ENCODE peak calls at places on chromosomes 16 and 17, in six cellular contexts. M is AG04450; K is breast epithelium; P is endodermal cell; G is effector memory CD4-positive, alpha-beta T cell; N is CD4-positive, CD25-positive, alpha-beta regulatory T cell. A is an unnamed sample. For H3K9me3, the result is how much of the 10 kb centered on the place peaks cover.

GRCh38 chr17:57879437-57880085 is 29.7 kb upstream of the MRPS23 start:
- DNase-seq in M (no peak), K (no peak), P (peak), G (no peak), N (no peak), A (no peak)

GRCh38 chr17:42895185-42895555 is 5.4 kb upstream of the G6PC1 start:
- DNase-seq in M (peak), K (no peak), P (no peak), G (no peak), N (no peak), A (no peak)

GRCh38 chr17:29293890-29294579 is at the start of gene NUFIP2:
- DNase-seq in M (peak), K (peak), P (peak), G (peak), N (peak), A (peak)

GRCh38 chr16:54525104-54525503 is 238.5 kb upstream of the IRX3 start:
- DNase-seq in M (no peak), K (no peak), P (no peak), G (no peak), N (no peak), A (no peak)

GRCh38 chr17:7014261-7014994 is 2.0 kb downstream of the RNASEK start:
- DNase-seq in M (peak), K (peak), P (peak), G (peak), N (peak), A (peak)

GRCh38 chr16:60013076-60013475 is 1279.0 kb upstream of the GOT2 start:
- DNase-seq in M (no peak), K (no peak), P (no peak), G (no peak), N (no peak), A (no peak)

GRCh38 chr17:56009795-56010715 is 143.2 kb upstream of the ANKFN1 start:
- DNase-seq in M (no peak), K (no peak), P (peak), G (no peak), N (no peak), A (no peak)

GRCh38 chr17:69344939-69345338 is 18.0 kb upstream of the ABCA5 start:
- DNase-seq in M (no peak), K (no peak), P (no peak), G (no peak), N (no peak), A (no peak)

GRCh38 chr16:57185446-57185944 is 344 bp downstream of the PSME3IP1 start:
- DNase-seq in M (no peak), K (peak), P (no peak), G (peak), N (no peak), A (peak)

GRCh38 chr17:60508384-60508980 is 17.6 kb downstream of the APPBP2 start:
- DNase-seq in M (no peak), K (no peak), P (no peak), G (no peak), N (no peak), A (no peak)

GRCh38 chr17:58202859-58203258 is 10.3 kb downstream of the EPX start:
- DNase-seq in M (no peak), K (no peak), P (no peak), G (no peak), N (no peak), A (no peak)

GRCh38 chr16:67563708-67564468 is 1.6 kb downstream of the CTCF start:
- DNase-seq in M (peak), K (no peak), P (no peak), G (no peak), N (no peak), A (no peak)

GRCh38 chr17:50046667-50047066 is 9.2 kb upstream of the ITGA3 start:
- DNase-seq in M (no peak), K (no peak), P (peak), G (no peak), N (no peak), A (no peak)

GRCh38 chr16:70684146-70685060 is 1.4 kb downstream of the MTSS2 start:
- DNase-seq in M (no peak), K (no peak), P (no peak), G (no peak), N (no peak), A (no peak)

GRCh38 chr17:41178341-41178740 is 320 bp upstream of the KRTAP4-2 start:
- DNase-seq in M (no peak), K (no peak), P (no peak), G (no peak), N (no peak), A (no peak)

GRCh38 chr17:67157732-67158639 is 87.0 kb downstream of the HELZ start:
- DNase-seq in M (no peak), K (no peak), P (no peak), G (no peak), N (no peak), A (no peak)

GRCh38 chr17:42405076-42405475 is 16.8 kb upstream of the STAT3 start:
- DNase-seq in M (no peak), K (no peak), P (peak), G (no peak), N (no peak), A (no peak)

GRCh38 chr16:797120-797420 is 3.5 kb downstream of the GNG13 start:
- DNase-seq in M (no peak), K (no peak), P (peak), G (no peak), N (no peak), A (no peak)

GRCh38 chr17:72952220-72952619 is 140.3 kb downstream of the SLC39A11 start:
- DNase-seq in M (no peak), K (no peak), P (peak), G (no peak), N (no peak), A (no peak)

GRCh38 chr17:79400989-79401703 is 209.7 kb downstream of the RBFOX3 start:
- DNase-seq in M (peak), K (peak), P (peak), G (peak), N (peak), A (peak)

GRCh38 chr16:88430524-88431446 is 22.3 kb upstream of the ZFPM1 start:
- DNase-seq in M (no peak), K (no peak), P (peak), G (no peak), N (no peak), A (peak)

GRCh38 chr16:13414154-13414553 is 505.8 kb upstream of the ERCC4 start:
- DNase-seq in M (no peak), K (no peak), P (no peak), G (no peak), N (no peak), A (no peak)

GRCh38 chr17:63993368-63993990 is 4.7 kb upstream of the PRR29 start:
- DNase-seq in M (no peak), K (peak), P (peak), G (peak), N (no peak), A (peak)

GRCh38 chr16:17853958-17854357 is 383.2 kb upstream of the XYLT1 start:
- DNase-seq in M (no peak), K (no peak), P (no peak), G (no peak), N (no peak), A (no peak)

GRCh38 chr16:54957403-54957802 is 26.7 kb downstream of the IRX5 start:
- DNase-seq in M (no peak), K (no peak), P (peak), G (no peak), N (no peak), A (no peak)

GRCh38 chr17:75126954-75127353 is 4.6 kb downstream of the NT5C start:
- DNase-seq in M (no peak), K (no peak), P (no peak), G (no peak), N (no peak), A (no peak)

GRCh38 chr17:688100-688989 is 26.3 kb downstream of the VPS53 start:
- DNase-seq in M (no peak), K (no peak), P (peak), G (no peak), N (no peak), A (peak)

GRCh38 chr17:44952946-44953475 is 5.4 kb upstream of the KIF18B start:
- DNase-seq in M (no peak), K (peak), P (peak), G (no peak), N (no peak), A (no peak)

GRCh38 chr16:17471745-17472075 is 950 bp upstream of the XYLT1 start:
- DNase-seq in M (no peak), K (no peak), P (no peak), G (no peak), N (no peak), A (no peak)

GRCh38 chr16:2486645-2487516 is 12.0 kb downstream of the TBC1D24 start:
- DNase-seq in M (no peak), K (peak), P (no peak), G (peak), N (peak), A (peak)

GRCh38 chr16:86240716-86241363 is 269.5 kb upstream of the FOXF1 start:
- DNase-seq in M (no peak), K (no peak), P (no peak), G (no peak), N (no peak), A (no peak)
- H3K4me3 ChIP-seq in M (no peak), K (no peak), P (no peak), G (no peak), N (no peak), A (no peak)

GRCh38 chr16:53056528-53056881 is 1.7 kb downstream of the CHD9 start:
- DNase-seq in M (no peak), K (no peak), P (no peak), G (no peak), N (no peak), A (no peak)
- H3K27ac ChIP-seq in M (no peak), K (peak), P (no peak), G (no peak), N (no peak), A (no peak)

DNA sequence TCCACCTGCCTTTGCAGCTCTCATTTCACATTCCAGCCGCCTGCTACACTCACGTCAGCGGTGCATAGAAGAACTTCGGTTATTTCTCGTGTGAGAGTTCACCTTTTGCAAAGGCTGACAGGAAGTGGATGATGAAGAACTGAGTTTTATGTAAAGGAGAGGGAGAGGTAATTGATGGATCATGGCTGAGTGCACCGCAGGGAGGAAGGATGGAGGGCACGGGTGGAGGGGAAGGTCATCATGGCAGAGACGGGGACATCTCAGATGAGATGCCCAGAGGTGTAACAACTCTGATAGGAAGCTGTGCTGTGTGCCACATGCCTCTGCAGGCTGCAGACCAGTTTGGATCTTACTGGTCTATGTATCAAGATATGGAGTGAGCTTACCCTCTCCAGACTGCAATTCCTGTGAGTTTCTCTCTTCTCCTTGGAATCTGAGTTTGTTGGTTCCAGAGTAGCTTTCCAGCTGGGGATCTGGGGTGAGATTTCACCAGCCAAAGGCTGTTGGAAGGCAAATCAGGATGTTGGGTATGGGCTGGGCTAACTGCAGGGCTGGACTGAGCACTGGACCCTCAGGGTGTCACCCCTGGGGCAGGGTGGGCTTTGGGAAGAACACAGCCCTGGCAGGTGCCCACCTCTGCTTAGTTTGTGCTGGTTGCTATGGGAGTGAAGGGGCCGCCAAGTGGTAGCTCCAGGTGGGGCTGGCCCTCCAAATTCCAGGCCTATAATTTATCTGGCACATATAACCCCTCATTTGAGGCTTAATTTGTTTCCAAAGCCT is 777.0 kb downstream of the KCNJ18 start:
- DNase-seq in M (no peak), K (no peak), P (no peak), G (no peak), N (no peak), A (no peak)
- H3K9me3 ChIP-seq in M (under half), K (under half), P (half or more), G (under half), N (under half), A (under half)

DNA sequence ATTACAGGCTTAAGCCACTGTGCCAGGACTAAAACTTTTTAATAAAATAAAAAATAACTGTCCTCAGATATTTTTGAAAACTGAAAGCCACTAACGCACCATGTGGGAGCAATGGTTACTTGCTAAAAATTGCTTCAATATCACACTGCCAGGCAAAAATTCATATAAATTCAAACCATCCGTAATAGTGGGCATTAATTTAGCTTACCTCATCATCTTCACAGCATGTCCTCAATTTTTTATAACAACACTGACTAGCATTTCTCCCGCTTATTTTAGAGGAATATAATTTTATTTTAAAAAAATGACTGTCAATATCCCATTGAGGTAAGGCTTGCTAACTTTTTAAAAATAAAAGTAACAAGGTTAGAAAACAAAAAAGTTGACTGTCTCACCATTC is 25.5 kb downstream of the GSPT1 start:
- DNase-seq in M (no peak), K (no peak), P (no peak), G (no peak), N (no peak), A (no peak)
- H3K4me3 ChIP-seq in M (no peak), K (no peak), P (no peak), G (no peak), N (no peak), A (no peak)

DNA sequence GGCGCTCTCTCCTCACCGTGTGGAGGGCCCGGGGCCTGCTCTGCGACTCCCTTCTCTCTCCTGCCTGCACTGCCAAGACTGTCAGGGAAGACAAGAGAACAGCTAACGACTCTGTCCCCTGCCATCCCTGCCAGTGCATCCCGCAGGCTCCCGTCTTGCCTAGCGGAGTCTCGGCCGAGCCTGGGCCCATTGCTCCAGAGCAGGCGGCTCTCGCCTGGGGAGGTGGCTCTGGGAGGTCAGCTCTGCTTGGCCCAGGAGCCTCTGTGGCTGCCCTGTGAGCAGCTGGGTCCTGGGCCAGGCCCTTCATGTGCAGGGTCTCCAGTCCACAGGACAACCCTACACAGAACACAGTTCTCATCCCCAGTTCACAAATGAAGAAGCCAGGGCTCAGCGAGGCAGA is 53.0 kb downstream of the WNT3 start:
- DNase-seq in M (no peak), K (no peak), P (peak), G (no peak), N (no peak), A (no peak)
- H3K27ac ChIP-seq in M (peak), K (peak), P (no peak), G (no peak), N (no peak), A (no peak)

GRCh38 chr16:10412935-10413601 is 27.2 kb downstream of the ATF7IP2 start:
- DNase-seq in M (no peak), K (no peak), P (no peak), G (no peak), N (no peak), A (no peak)
- H3K9me3 ChIP-seq in M (under half), K (half or more), P (half or more), G (under half), N (half or more), A (under half)

GRCh38 chr17:59234631-59235030 is 14.3 kb downstream of the GDPD1 start:
- DNase-seq in M (no peak), K (no peak), P (no peak), G (no peak), N (no peak), A (no peak)
- H3K4me3 ChIP-seq in M (no peak), K (no peak), P (no peak), G (no peak), N (no peak), A (no peak)

GRCh38 chr16:73052441-73053030 is 4.6 kb upstream of the ZFHX3 start:
- DNase-seq in M (no peak), K (no peak), P (peak), G (no peak), N (no peak), A (no peak)
- H3K27ac ChIP-seq in M (peak), K (no peak), P (peak), G (no peak), N (no peak), A (no peak)

DNA sequence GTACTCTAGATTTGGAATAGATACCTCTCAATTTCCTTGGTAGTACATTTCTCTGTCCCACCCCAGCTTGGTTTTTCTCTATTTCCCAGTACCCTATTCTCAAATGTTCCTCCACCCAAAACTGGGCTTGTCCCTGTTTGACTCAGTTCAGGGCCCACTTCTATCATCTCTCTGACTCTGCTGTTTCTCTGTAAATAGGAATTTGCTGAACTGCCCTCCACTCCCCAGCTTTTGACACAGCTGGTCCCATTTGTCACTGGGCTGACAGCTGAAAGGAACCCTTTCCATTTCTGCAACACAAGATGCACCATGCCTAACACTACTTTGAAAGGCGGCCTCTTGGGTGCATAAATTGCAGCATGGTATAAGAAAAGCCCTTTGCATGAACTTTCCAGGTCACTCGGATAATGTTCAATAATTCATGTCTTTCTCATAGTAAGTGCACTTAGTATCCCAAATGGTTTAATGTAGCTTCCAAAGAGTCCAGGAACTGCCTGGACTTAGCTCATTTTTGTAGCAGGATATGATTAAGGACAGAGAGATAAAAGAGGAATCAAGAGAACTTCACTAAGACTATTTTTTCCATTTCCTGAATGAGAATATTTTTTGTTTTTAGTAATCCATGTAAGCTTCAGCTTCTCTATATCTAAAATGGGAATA is 256.7 kb downstream of the CDH11 start:
- DNase-seq in M (no peak), K (no peak), P (no peak), G (no peak), N (no peak), A (no peak)
- H3K9me3 ChIP-seq in M (under half), K (under half), P (under half), G (under half), N (under half), A (under half)

DNA sequence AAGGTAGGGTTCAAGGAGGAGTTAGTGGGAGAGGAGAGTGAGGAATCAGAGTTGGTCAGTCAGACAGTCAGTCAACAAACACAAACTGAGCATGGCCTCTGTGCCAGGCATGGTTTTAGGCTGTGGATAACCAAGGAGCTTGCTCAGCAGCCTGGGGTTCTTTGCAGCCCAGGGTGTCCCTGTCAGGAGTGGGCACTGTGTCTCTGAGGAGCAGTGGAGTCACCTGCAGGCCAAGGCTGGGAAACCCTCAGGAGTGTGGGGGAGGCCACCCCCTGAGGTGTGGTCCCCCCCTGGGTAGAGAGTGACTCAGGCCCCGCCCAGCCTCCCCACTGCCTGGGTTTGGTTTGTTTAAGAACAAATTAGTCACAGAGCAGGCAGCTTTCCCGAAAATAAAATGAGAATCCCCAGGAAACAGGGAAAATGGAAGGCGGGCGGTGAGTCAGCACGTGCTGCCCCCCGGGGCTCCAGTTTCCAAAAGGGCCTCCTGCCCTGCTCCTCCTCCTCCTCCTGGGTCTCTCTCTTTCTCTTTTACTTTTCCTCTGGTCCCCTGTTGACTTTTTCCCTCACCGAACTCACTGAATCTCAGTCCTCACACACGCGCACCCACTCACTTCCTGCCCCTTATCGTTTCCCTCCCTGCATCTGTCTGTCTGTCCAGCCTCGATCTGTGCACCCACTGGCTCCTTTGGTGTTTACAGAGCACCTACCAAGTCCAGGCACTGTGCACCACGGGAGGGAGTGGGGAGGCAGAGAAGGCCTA is 44.3 kb downstream of the SOCS3 start:
- DNase-seq in M (peak), K (no peak), P (peak), G (peak), N (no peak), A (peak)
- H3K4me3 ChIP-seq in M (peak), K (no peak), P (no peak), G (no peak), N (peak), A (no peak)

A was measured in CD4-positive, alpha-beta memory T cell.